ENCODE peak calls at places on chromosome 17, in six cellular contexts. One of them, this sample, is unnamed.

GRCh38 chr17:40417609-40418427 is at the start of gene TOP2A:
- DNase-seq in GM20000: peak; percentile 98
- DNase-seq in fibroblast of mammary gland: peak; percentile 100
- DNase-seq in endodermal cell: peak; percentile 100
- DNase-seq in pancreas: peak; percentile 98
- DNase-seq in fibroblast of pulmonary artery: peak; percentile 100
- DNase-seq in this sample: no peak

GRCh38 chr17:34996422-34997029 is 16.2 kb downstream of the LIG3 start:
- DNase-seq in fibroblast of mammary gland: no peak
- DNase-seq in pancreas: no peak
- DNase-seq in GM20000: no peak
- DNase-seq in fibroblast of pulmonary artery: no peak
- DNase-seq in endodermal cell: no peak
- DNase-seq in this sample: no peak

GRCh38 chr17:42180411-42180921 is 476 bp downstream of the KCNH4 start:
- DNase-seq in GM20000: no peak
- DNase-seq in pancreas: no peak
- DNase-seq in endodermal cell: peak; percentile 82
- DNase-seq in fibroblast of pulmonary artery: no peak
- DNase-seq in fibroblast of mammary gland: no peak
- DNase-seq in this sample: no peak

GRCh38 chr17:44487170-44487569 is 16.0 kb downstream of the GPATCH8 start:
- DNase-seq in pancreas: no peak
- DNase-seq in fibroblast of mammary gland: no peak
- DNase-seq in GM20000: no peak
- DNase-seq in endodermal cell: no peak
- DNase-seq in fibroblast of pulmonary artery: no peak
- DNase-seq in this sample: no peak

GRCh38 chr17:42146911-42147607 is 7.7 kb downstream of the RAB5C start:
- DNase-seq in pancreas: no peak
- DNase-seq in fibroblast of mammary gland: no peak
- DNase-seq in endodermal cell: no peak
- DNase-seq in GM20000: no peak
- DNase-seq in fibroblast of pulmonary artery: no peak
- DNase-seq in this sample: no peak

GRCh38 chr17:77948690-77949114 is 9.8 kb upstream of the TNRC6C start:
- DNase-seq in fibroblast of mammary gland: peak; percentile 61
- DNase-seq in pancreas: no peak
- DNase-seq in fibroblast of pulmonary artery: peak; percentile 54
- DNase-seq in GM20000: no peak
- DNase-seq in endodermal cell: peak; percentile 83
- DNase-seq in this sample: no peak

GRCh38 chr17:45432405-45433113 is at the start of gene ARHGAP27:
- DNase-seq in endodermal cell: peak; percentile 89
- DNase-seq in fibroblast of mammary gland: peak; percentile 10
- DNase-seq in pancreas: no peak
- DNase-seq in GM20000: no peak
- DNase-seq in fibroblast of pulmonary artery: no peak
- DNase-seq in this sample: no peak

GRCh38 chr17:56912105-56912999 is 1.5 kb downstream of the TRIM25 start:
- DNase-seq in fibroblast of mammary gland: peak; percentile 33
- DNase-seq in GM20000: no peak
- DNase-seq in fibroblast of pulmonary artery: no peak
- DNase-seq in pancreas: no peak
- DNase-seq in endodermal cell: no peak
- DNase-seq in this sample: no peak

GRCh38 chr17:34958438-34958837 is 2.8 kb downstream of the CCT6B start:
- DNase-seq in fibroblast of pulmonary artery: no peak
- DNase-seq in endodermal cell: no peak
- DNase-seq in GM20000: no peak
- DNase-seq in pancreas: no peak
- DNase-seq in fibroblast of mammary gland: no peak
- DNase-seq in this sample: no peak

GRCh38 chr17:13671771-13672170 is 70.0 kb upstream of the HS3ST3A1 start:
- DNase-seq in fibroblast of pulmonary artery: no peak
- DNase-seq in GM20000: no peak
- DNase-seq in fibroblast of mammary gland: peak; percentile 62
- DNase-seq in pancreas: no peak
- DNase-seq in endodermal cell: peak; percentile 73
- DNase-seq in this sample: no peak

GRCh38 chr17:5237541-5238016 is 2.9 kb upstream of the SCIMP start:
- DNase-seq in endodermal cell: peak; percentile 94
- DNase-seq in fibroblast of pulmonary artery: peak; percentile 65
- DNase-seq in GM20000: peak; percentile 57
- DNase-seq in pancreas: no peak
- DNase-seq in fibroblast of mammary gland: peak; percentile 75
- DNase-seq in this sample: no peak

GRCh38 chr17:44222112-44222869 is 2.8 kb upstream of the UBTF start:
- DNase-seq in fibroblast of mammary gland: peak; percentile 89
- DNase-seq in GM20000: peak; percentile 86
- DNase-seq in pancreas: peak; percentile 71
- DNase-seq in fibroblast of pulmonary artery: peak; percentile 79
- DNase-seq in endodermal cell: peak; percentile 93
- DNase-seq in this sample: no peak

GRCh38 chr17:74332763-74333220 is 6.8 kb downstream of the KIF19 start:
- DNase-seq in endodermal cell: peak; percentile 79
- DNase-seq in fibroblast of pulmonary artery: no peak
- DNase-seq in GM20000: no peak
- DNase-seq in pancreas: no peak
- DNase-seq in fibroblast of mammary gland: no peak
- DNase-seq in this sample: no peak

GRCh38 chr17:47316316-47316715 is 7.4 kb upstream of the EFCAB13 start:
- DNase-seq in fibroblast of pulmonary artery: peak; percentile 54
- DNase-seq in fibroblast of mammary gland: peak; percentile 87
- DNase-seq in GM20000: no peak
- DNase-seq in pancreas: no peak
- DNase-seq in endodermal cell: no peak
- DNase-seq in this sample: no peak

GRCh38 chr17:77684803-77685580 is 273.5 kb upstream of the TNRC6C start:
- DNase-seq in pancreas: no peak
- DNase-seq in endodermal cell: peak; percentile 41
- DNase-seq in fibroblast of mammary gland: no peak
- DNase-seq in fibroblast of pulmonary artery: no peak
- DNase-seq in GM20000: no peak
- DNase-seq in this sample: peak; percentile 29

DNA sequence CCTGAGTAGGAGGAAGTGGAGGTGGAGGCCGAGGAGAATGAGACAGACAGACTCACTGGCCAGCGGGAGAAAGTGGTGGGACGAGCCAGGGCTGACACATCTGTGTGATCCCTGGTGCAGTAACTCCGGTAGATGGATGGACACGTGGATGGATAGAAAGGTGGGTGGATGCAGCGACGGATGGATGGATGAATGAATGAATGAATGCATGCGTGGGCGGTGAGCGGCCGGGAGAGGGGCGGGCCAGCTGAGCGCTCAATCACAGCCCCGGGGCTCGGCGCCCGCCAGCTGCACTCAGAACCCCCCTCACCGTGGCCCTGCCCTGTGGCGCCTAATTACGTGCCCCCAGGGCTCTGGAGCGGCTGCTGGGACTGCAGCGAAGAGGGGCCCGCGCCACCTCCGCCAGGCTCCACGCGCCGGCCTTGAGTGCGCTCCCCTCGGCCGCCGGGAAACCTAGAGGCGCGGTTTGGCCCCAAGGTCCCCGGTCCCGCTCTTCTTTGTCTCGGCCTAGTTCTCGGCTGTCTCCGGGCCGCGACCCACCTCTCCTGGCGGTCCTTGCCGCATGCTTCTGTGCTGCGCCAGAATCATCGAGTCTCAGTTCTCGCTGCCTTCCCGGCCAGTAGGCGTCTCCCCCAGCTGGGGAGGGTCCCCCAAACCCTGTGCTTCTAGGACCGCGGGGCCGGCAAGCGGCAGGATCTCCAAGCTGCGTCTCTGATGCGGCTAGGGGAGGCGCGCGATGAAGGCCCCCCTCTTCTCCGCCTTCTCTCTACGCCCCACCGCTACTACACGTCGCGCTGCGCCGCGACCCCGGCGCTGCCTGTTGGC is 41.0 kb downstream of the RAI1 start:
- DNase-seq in fibroblast of mammary gland: peak; percentile 60
- DNase-seq in endodermal cell: peak; percentile 84
- DNase-seq in pancreas: no peak
- DNase-seq in GM20000: peak; percentile 53
- DNase-seq in fibroblast of pulmonary artery: no peak
- DNase-seq in this sample: no peak
- TF ChIP-seq CTCF in fibroblast of mammary gland: no peak
- TF ChIP-seq CTCF in endodermal cell: peak; percentile 14
- TF ChIP-seq CTCF in pancreas: no peak
- TF ChIP-seq CTCF in GM20000: no peak
- TF ChIP-seq CTCF in fibroblast of pulmonary artery: no peak
- TF ChIP-seq CTCF in this sample: no peak

GRCh38 chr17:71760062-71760720 is 360.6 kb upstream of the SOX9 start:
- DNase-seq in pancreas: no peak
- DNase-seq in GM20000: no peak
- DNase-seq in fibroblast of pulmonary artery: no peak
- DNase-seq in fibroblast of mammary gland: peak; percentile 22
- DNase-seq in endodermal cell: no peak
- DNase-seq in this sample: no peak
- TF ChIP-seq CTCF in pancreas: no peak
- TF ChIP-seq CTCF in GM20000: no peak
- TF ChIP-seq CTCF in fibroblast of pulmonary artery: no peak
- TF ChIP-seq CTCF in fibroblast of mammary gland: no peak
- TF ChIP-seq CTCF in endodermal cell: peak; percentile 39
- TF ChIP-seq CTCF in this sample: peak; percentile 57

DNA sequence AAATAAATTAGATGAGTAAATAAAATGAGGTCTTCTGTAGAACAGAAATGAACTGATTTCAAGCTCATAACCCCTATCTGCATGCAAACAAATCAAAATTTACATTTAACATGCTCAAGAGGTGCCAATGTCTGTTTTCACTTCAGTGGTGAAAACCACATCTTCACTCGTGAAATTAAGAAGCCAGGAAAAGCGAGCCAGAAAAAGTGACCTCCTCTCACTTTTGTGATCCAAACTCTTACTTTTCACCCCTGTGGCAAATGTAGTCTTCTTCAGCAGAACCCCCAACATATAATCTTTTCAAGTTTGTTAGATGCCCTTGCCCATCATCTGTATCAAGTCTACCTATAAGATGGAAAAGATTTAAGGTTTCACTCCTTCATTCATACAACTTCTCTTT is 9.5 kb upstream of the QRICH2 start:
- DNase-seq in pancreas: no peak
- DNase-seq in fibroblast of pulmonary artery: no peak
- DNase-seq in fibroblast of mammary gland: no peak
- DNase-seq in GM20000: no peak
- DNase-seq in endodermal cell: no peak
- DNase-seq in this sample: no peak
- TF ChIP-seq CTCF in pancreas: no peak
- TF ChIP-seq CTCF in fibroblast of pulmonary artery: no peak
- TF ChIP-seq CTCF in fibroblast of mammary gland: no peak
- TF ChIP-seq CTCF in GM20000: no peak
- TF ChIP-seq CTCF in endodermal cell: no peak
- TF ChIP-seq CTCF in this sample: no peak

GRCh38 chr17:15385305-15385704 is 43.9 kb upstream of the TEKT3 start:
- DNase-seq in GM20000: no peak
- DNase-seq in pancreas: no peak
- DNase-seq in fibroblast of mammary gland: no peak
- DNase-seq in endodermal cell: no peak
- DNase-seq in fibroblast of pulmonary artery: no peak
- DNase-seq in this sample: no peak
- TF ChIP-seq CTCF in GM20000: no peak
- TF ChIP-seq CTCF in pancreas: no peak
- TF ChIP-seq CTCF in fibroblast of mammary gland: no peak
- TF ChIP-seq CTCF in endodermal cell: no peak
- TF ChIP-seq CTCF in fibroblast of pulmonary artery: no peak
- TF ChIP-seq CTCF in this sample: no peak

This sample was measured in chondrocyte.